ENCODE peak calls at places on chromosome 3, in four cellular contexts. B, G, W and H are unnamed samples.

GRCh38 chr3:158763421-158763820 is 31.2 kb upstream of the RARRES1 start:
- DNase-seq in B (no peak), G (no peak), W (no peak), H (no peak)

GRCh38 chr3:101574388-101575156 is 592 bp downstream of the PCNP start:
- DNase-seq in B (peak; percentile 17), G (peak; percentile 35), W (peak; percentile 2), H (peak; percentile 39)

GRCh38 chr3:139448104-139448503 is 28.2 kb downstream of the RBP2 start:
- DNase-seq in B (no peak), G (no peak), W (no peak), H (no peak)

GRCh38 chr3:107367353-107367752 is 9.9 kb upstream of the CCDC54 start:
- DNase-seq in B (peak; percentile 65), G (no peak), W (no peak), H (no peak)

GRCh38 chr3:123334056-123334455 is 114.8 kb downstream of the ADCY5 start:
- DNase-seq in B (no peak), G (no peak), W (no peak), H (no peak)

GRCh38 chr3:144586382-144586781 is 614.8 kb downstream of the DIPK2A start:
- DNase-seq in B (no peak), G (peak; percentile 11), W (no peak), H (no peak)

GRCh38 chr3:117681619-117682018 is 972.0 kb downstream of the TUSC7 start:
- DNase-seq in B (no peak), G (no peak), W (no peak), H (no peak)

GRCh38 chr3:103126111-103126510 is 691.3 kb downstream of the ZPLD1 start:
- DNase-seq in B (no peak), G (no peak), W (peak; percentile 15), H (no peak)

GRCh38 chr3:14138109-14138877 is 13.4 kb downstream of the TMEM43 start:
- DNase-seq in B (no peak), G (no peak), W (no peak), H (peak; percentile 8)

GRCh38 chr3:66499881-66500574 is 794 bp downstream of the LRIG1 start:
- DNase-seq in B (no peak), G (no peak), W (no peak), H (peak; percentile 33)

GRCh38 chr3:152638707-152639450 is 196.1 kb upstream of the P2RY1 start:
- DNase-seq in B (no peak), G (no peak), W (no peak), H (no peak)

GRCh38 chr3:74883690-74884089 is 269.2 kb upstream of the CNTN3 start:
- DNase-seq in B (no peak), G (peak; percentile 2), W (no peak), H (peak; percentile 12)

GRCh38 chr3:37691213-37691830 is 170.4 kb upstream of the CTDSPL start:
- DNase-seq in B (no peak), G (no peak), W (no peak), H (no peak)

GRCh38 chr3:187669675-187670504 is at the start of gene SST:
- DNase-seq in B (peak; percentile 28), G (peak; percentile 16), W (no peak), H (peak; percentile 90)

GRCh38 chr3:49750056-49750455 is 26.3 kb upstream of the GMPPB start:
- DNase-seq in B (no peak), G (peak; percentile 16), W (no peak), H (no peak)
- TF ChIP-seq CREM in B (no peak), G (no peak), W (no peak), H (no peak)

GRCh38 chr3:100189444-100189964 is 71.3 kb upstream of the TBC1D23 start:
- DNase-seq in B (no peak), G (no peak), W (no peak), H (no peak)
- TF ChIP-seq CREM in B (no peak), G (no peak), W (no peak), H (no peak)

GRCh38 chr3:100271522-100271921 is 10.7 kb downstream of the TBC1D23 start:
- DNase-seq in B (no peak), G (no peak), W (no peak), H (no peak)

GRCh38 chr3:100270218-100270588 is 9.4 kb downstream of the TBC1D23 start:
- DNase-seq in B (peak; percentile 18), G (no peak), W (no peak), H (no peak)

GRCh38 chr3:100268156-100268555 is 7.4 kb downstream of the TBC1D23 start:
- DNase-seq in B (no peak), G (no peak), W (no peak), H (no peak)

GRCh38 chr3:100268986-100269385 is 8.2 kb downstream of the TBC1D23 start:
- DNase-seq in B (no peak), G (no peak), W (no peak), H (no peak)

GRCh38 chr3:100269410-100270217 is 8.8 kb downstream of the TBC1D23 start:
- DNase-seq in B (no peak), G (no peak), W (no peak), H (no peak)
- TF ChIP-seq CREM in B (no peak), G (no peak), W (no peak), H (no peak)

DNA sequence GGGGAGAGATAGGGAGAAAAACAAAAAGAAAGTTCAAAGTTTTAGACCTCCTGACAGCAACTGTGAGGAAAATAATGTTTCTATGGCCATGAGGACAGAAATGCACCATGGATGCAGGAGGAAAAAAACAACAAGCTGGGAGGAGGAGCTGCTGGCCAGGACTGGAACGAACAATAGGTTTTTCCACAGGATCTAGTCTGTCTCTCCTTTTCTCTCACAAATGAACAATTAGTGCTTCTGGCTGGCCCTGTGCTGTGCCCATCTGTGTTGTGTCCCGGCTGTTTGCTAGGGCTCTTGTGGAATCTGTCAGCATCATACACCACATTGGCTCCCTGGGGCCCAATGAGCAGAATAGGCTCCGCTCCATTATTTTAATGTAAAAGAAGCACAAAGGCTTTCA is 15.2 kb downstream of the GK5 start:
- DNase-seq in B (no peak), G (no peak), W (no peak), H (no peak)
- TF ChIP-seq CREM in B (no peak), G (no peak), W (no peak), H (no peak)

DNA sequence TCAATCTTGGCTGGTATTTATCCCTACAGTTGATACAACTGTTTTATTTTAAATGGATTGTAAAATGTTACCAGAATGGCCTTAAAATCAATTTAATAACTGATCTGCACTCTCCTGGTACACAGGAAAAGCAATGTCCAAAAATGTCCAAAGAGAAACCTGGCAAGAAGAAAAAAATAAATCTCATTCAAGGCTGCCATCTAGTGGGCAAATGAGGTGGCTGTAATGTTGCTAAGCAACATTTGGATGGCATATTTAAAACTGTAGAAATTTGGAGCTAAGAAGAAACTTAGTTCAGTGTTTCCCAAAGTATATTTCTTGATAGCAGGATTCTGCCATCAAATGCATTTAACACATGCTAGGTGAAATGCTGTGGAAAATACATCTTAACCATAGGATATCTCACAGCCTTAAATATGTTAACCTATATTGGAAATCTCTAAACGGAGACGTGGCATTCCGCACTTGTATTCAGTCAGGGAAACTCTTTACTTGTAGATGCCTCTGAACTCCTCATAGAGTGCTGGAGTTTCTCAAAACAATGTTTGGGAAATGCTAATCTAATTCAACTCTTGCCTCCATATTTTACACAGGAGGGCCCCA is 216.8 kb downstream of the ERC2 start:
- DNase-seq in B (peak; percentile 29), G (peak; percentile 18), W (peak; percentile 8), H (peak; percentile 25)
- TF ChIP-seq CREM in B (no peak), G (no peak), W (no peak), H (no peak)

GRCh38 chr3:126816323-126816722 is 112.3 kb downstream of the CHCHD6 start:
- DNase-seq in B (no peak), G (no peak), W (no peak), H (no peak)

GRCh38 chr3:126816956-126817777 is 113.1 kb downstream of the CHCHD6 start:
- DNase-seq in B (no peak), G (peak; percentile 35), W (no peak), H (no peak)

GRCh38 chr3:126807795-126808194 is 103.8 kb downstream of the CHCHD6 start:
- DNase-seq in B (no peak), G (no peak), W (no peak), H (no peak)

GRCh38 chr3:126811530-126811929 is 107.5 kb downstream of the CHCHD6 start:
- DNase-seq in B (no peak), G (no peak), W (no peak), H (no peak)
- TF ChIP-seq CREM in B (no peak), G (no peak), W (no peak), H (no peak)

GRCh38 chr3:148464246-148464645 is 233.5 kb upstream of the AGTR1 start:
- DNase-seq in B (no peak), G (no peak), W (no peak), H (no peak)
- TF ChIP-seq CREM in B (no peak), G (no peak), W (no peak), H (no peak)

GRCh38 chr3:97612632-97613031 is 151.9 kb upstream of the ARL6 start:
- DNase-seq in B (no peak), G (no peak), W (no peak), H (no peak)
- TF ChIP-seq CREM in B (no peak), G (no peak), W (no peak), H (no peak)

DNA sequence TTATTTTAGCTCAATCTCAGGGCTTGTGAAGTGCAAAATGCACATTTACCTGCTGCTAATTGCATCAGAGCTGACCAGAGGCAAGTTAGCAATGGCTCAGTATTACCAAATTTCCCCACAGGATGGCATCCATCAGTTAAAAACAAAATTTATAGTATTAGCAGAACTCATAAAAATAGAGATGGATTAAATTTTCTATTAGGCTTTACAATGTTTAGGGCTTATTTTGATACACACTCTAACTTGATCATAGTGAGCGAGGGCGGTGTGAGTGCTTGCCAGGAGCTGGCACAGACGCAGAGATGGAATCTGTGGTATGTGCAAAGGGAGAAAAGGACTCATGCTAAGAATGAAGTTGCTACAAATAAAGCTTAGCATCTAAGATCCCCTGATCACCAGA is 241.0 kb downstream of the NSUN3 start:
- DNase-seq in B (no peak), G (no peak), W (no peak), H (peak; percentile 11)
- TF ChIP-seq CREM in B (no peak), G (no peak), W (no peak), H (no peak)

GRCh38 chr3:160809453-160809852 is 53.4 kb downstream of the PPM1L start:
- DNase-seq in B (no peak), G (no peak), W (no peak), H (no peak)
- TF ChIP-seq CREM in B (no peak), G (no peak), W (no peak), H (no peak)